ENCODE peak calls at places on chromosome 9, in eight cellular contexts. H is NCI-H1417, I is EH, R is cardiac septum, S is lower leg skin, U is right cardiac atrium, Z is osteocyte, X is COR-L47. O is an unnamed sample.

GRCh38 chr9:32500768-32501167 is 25.2 kb downstream of the RIGI start:
- DNase-seq in H (no peak), I (peak; percentile 51), R (no peak), S (no peak), U (no peak), Z (no peak), X (no peak), O (no peak)

GRCh38 chr9:113187935-113188595 is 33.0 kb downstream of the FKBP15 start:
- DNase-seq in H (no peak), I (peak; percentile 95), R (no peak), S (peak; percentile 88), U (no peak), Z (no peak), X (no peak), O (no peak)

GRCh38 chr9:132012704-132013345 is 66.8 kb downstream of the MED27 start:
- DNase-seq in H (no peak), I (no peak), R (no peak), S (no peak), U (no peak), Z (no peak), X (no peak), O (no peak)

GRCh38 chr9:133449760-133450159 is 10.0 kb upstream of the CACFD1 start:
- DNase-seq in H (no peak), I (no peak), R (no peak), S (no peak), U (no peak), Z (no peak), X (peak; percentile 73), O (no peak)

GRCh38 chr9:128421474-128422010 is 885 bp downstream of the CERCAM start:
- DNase-seq in H (no peak), I (peak; percentile 70), R (no peak), S (peak; percentile 90), U (peak; percentile 75), Z (no peak), X (no peak), O (no peak)

GRCh38 chr9:76688471-76689238 is 75.6 kb upstream of the PCA3 start:
- DNase-seq in H (peak; percentile 73), I (no peak), R (no peak), S (no peak), U (no peak), Z (no peak), X (no peak), O (no peak)

GRCh38 chr9:126436545-126437269 is 110.1 kb downstream of the MVB12B start:
- DNase-seq in H (no peak), I (peak; percentile 59), R (no peak), S (peak; percentile 73), U (no peak), Z (peak; percentile 21), X (no peak), O (peak; percentile 29)

GRCh38 chr9:126159661-126160060 is 167.0 kb upstream of the MVB12B start:
- DNase-seq in H (no peak), I (no peak), R (no peak), S (peak; percentile 60), U (no peak), Z (peak; percentile 78), X (no peak), O (peak; percentile 38)

GRCh38 chr9:107872457-107873192 is 383.1 kb upstream of the KLF4 start:
- DNase-seq in H (no peak), I (no peak), R (no peak), S (no peak), U (no peak), Z (no peak), X (no peak), O (no peak)

GRCh38 chr9:89674667-89675402 is 70.0 kb downstream of the GADD45G start:
- DNase-seq in H (peak; percentile 61), I (no peak), R (peak; percentile 72), S (peak; percentile 89), U (peak; percentile 78), Z (no peak), X (peak; percentile 97), O (peak; percentile 93)

GRCh38 chr9:134378901-134379338 is 52.7 kb downstream of the RXRA start:
- DNase-seq in H (no peak), I (peak; percentile 76), R (no peak), S (no peak), U (peak; percentile 89), Z (peak; percentile 89), X (peak; percentile 84), O (peak; percentile 60)

GRCh38 chr9:128494108-128494742 is 10.3 kb upstream of the GLE1 start:
- DNase-seq in H (no peak), I (no peak), R (peak; percentile 77), S (peak; percentile 88), U (peak; percentile 88), Z (no peak), X (peak; percentile 58), O (no peak)

GRCh38 chr9:120528834-120529233 is 51.1 kb downstream of the CDK5RAP2 start:
- DNase-seq in H (no peak), I (no peak), R (no peak), S (no peak), U (no peak), Z (no peak), X (no peak), O (no peak)

GRCh38 chr9:130842547-130842946 is 7.5 kb downstream of the ABL1 start:
- DNase-seq in H (no peak), I (no peak), R (no peak), S (no peak), U (no peak), Z (no peak), X (no peak), O (no peak)

GRCh38 chr9:34907044-34907443 is 51.0 kb upstream of the PHF24 start:
- DNase-seq in H (no peak), I (no peak), R (no peak), S (no peak), U (no peak), Z (no peak), X (no peak), O (no peak)

GRCh38 chr9:129835860-129836223 is 584 bp downstream of the USP20 start:
- DNase-seq in H (no peak), I (no peak), R (no peak), S (no peak), U (no peak), Z (no peak), X (no peak), O (no peak)

GRCh38 chr9:135850737-135851136 is 56.6 kb downstream of the CAMSAP1 start:
- DNase-seq in H (no peak), I (no peak), R (no peak), S (peak; percentile 43), U (no peak), Z (no peak), X (no peak), O (no peak)

GRCh38 chr9:77261605-77262004 is 84.3 kb downstream of the VPS13A start:
- DNase-seq in H (no peak), I (no peak), R (no peak), S (no peak), U (no peak), Z (no peak), X (no peak), O (no peak)

GRCh38 chr9:74858753-74859414 is 28.8 kb downstream of the TRPM6 start:
- DNase-seq in H (no peak), I (peak; percentile 3), R (no peak), S (no peak), U (no peak), Z (no peak), X (no peak), O (no peak)

GRCh38 chr9:36148652-36149051 is 12.1 kb downstream of the GLIPR2 start:
- DNase-seq in H (no peak), I (peak; percentile 99), R (peak; percentile 96), S (peak; percentile 99), U (peak; percentile 98), Z (peak; percentile 96), X (no peak), O (no peak)

GRCh38 chr9:26043431-26043830 is 365.2 kb upstream of the TUSC1 start:
- DNase-seq in H (no peak), I (no peak), R (no peak), S (no peak), U (no peak), Z (no peak), X (no peak), O (no peak)

GRCh38 chr9:135341612-135342169 is 137.9 kb upstream of the PPP1R26 start:
- DNase-seq in H (no peak), I (no peak), R (peak; percentile 73), S (no peak), U (peak; percentile 39), Z (no peak), X (no peak), O (no peak)

GRCh38 chr9:100294806-100295205 is 57.9 kb downstream of the TEX10 start:
- DNase-seq in H (no peak), I (no peak), R (no peak), S (no peak), U (no peak), Z (no peak), X (no peak), O (no peak)

GRCh38 chr9:20848490-20848889 is 164.4 kb downstream of the FOCAD start:
- DNase-seq in H (no peak), I (peak; percentile 34), R (no peak), S (no peak), U (no peak), Z (no peak), X (no peak), O (no peak)

GRCh38 chr9:130927995-130928900 is 10.8 kb downstream of the FIBCD1 start:
- DNase-seq in H (no peak), I (peak; percentile 71), R (peak; percentile 81), S (no peak), U (peak; percentile 70), Z (no peak), X (peak; percentile 71), O (peak; percentile 63)

GRCh38 chr9:35517136-35517535 is 27.2 kb downstream of the RUSC2 start:
- DNase-seq in H (no peak), I (peak; percentile 56), R (no peak), S (no peak), U (no peak), Z (no peak), X (no peak), O (peak; percentile 40)

GRCh38 chr9:136847827-136848392 is 1.3 kb upstream of the PHPT1 start:
- DNase-seq in H (peak; percentile 61), I (peak; percentile 88), R (peak; percentile 91), S (peak; percentile 98), U (peak; percentile 96), Z (peak; percentile 95), X (peak; percentile 71), O (peak; percentile 75)

GRCh38 chr9:127303830-127304229 is 39.3 kb downstream of the GARNL3 start:
- DNase-seq in H (no peak), I (no peak), R (no peak), S (no peak), U (no peak), Z (no peak), X (no peak), O (no peak)

GRCh38 chr9:100038472-100038871 is 60.3 kb downstream of the ERP44 start:
- DNase-seq in H (no peak), I (no peak), R (no peak), S (no peak), U (no peak), Z (no peak), X (no peak), O (no peak)

GRCh38 chr9:78289474-78289873 is 7.5 kb upstream of the PSAT1 start:
- DNase-seq in H (no peak), I (no peak), R (no peak), S (no peak), U (no peak), Z (no peak), X (no peak), O (peak; percentile 26)

GRCh38 chr9:20442461-20443319 is 179.6 kb downstream of the MLLT3 start:
- DNase-seq in H (no peak), I (no peak), R (no peak), S (no peak), U (no peak), Z (no peak), X (no peak), O (no peak)

GRCh38 chr9:3794005-3794404 is 268.2 kb upstream of the RFX3 start:
- DNase-seq in H (peak; percentile 80), I (peak; percentile 68), R (no peak), S (no peak), U (no peak), Z (no peak), X (peak; percentile 39), O (peak; percentile 76)

GRCh38 chr9:37430841-37431597 is 8.5 kb downstream of the GRHPR start:
- DNase-seq in H (peak; percentile 51), I (no peak), R (no peak), S (no peak), U (no peak), Z (no peak), X (peak; percentile 22), O (peak; percentile 57)

GRCh38 chr9:124222918-124223720 is 34.6 kb upstream of the NEK6 start:
- DNase-seq in H (no peak), I (peak; percentile 46), R (peak; percentile 96), S (peak; percentile 93), U (peak; percentile 89), Z (no peak), X (peak; percentile 15), O (no peak)